ENCODE peak calls at places on chromosome X, in five cellular contexts. Z is upper lobe of left lung; L is CD8-positive, alpha-beta memory T cell; N is foreskin fibroblast; S is fibroblast of mammary gland. U is an unnamed sample.

GRCh38 chrX:30513284-30513683 is 64.3 kb downstream of the TASL start:
- DNase-seq in Z (no peak), L (no peak), N (no peak), S (peak), U (peak)

GRCh38 chrX:41561045-41561444 is 113.9 kb downstream of the NYX start:
- DNase-seq in Z (no peak), L (peak), N (peak), S (peak), U (peak)

GRCh38 chrX:12741416-12741815 is 49.8 kb upstream of the PRPS2 start:
- DNase-seq in Z (no peak), L (no peak), N (no peak), S (peak), U (no peak)

GRCh38 chrX:140274761-140275525 is 229.9 kb downstream of the SOX3 start:
- DNase-seq in Z (no peak), L (no peak), N (no peak), S (peak), U (peak)

GRCh38 chrX:122567911-122568310 is 616.2 kb upstream of the GRIA3 start:
- DNase-seq in Z (no peak), L (no peak), N (no peak), S (peak), U (no peak)

GRCh38 chrX:140157611-140158010 is 192.3 kb upstream of the CXorf66 start:
- DNase-seq in Z (no peak), L (no peak), N (no peak), S (peak), U (peak)

GRCh38 chrX:102840871-102841705 is 96.0 kb upstream of the RAB40AL start:
- DNase-seq in Z (no peak), L (no peak), N (no peak), S (peak), U (peak)

GRCh38 chrX:131763674-131764073 is 219.8 kb downstream of the OR13H1 start:
- DNase-seq in Z (no peak), L (no peak), N (no peak), S (peak), U (no peak)

GRCh38 chrX:77925764-77926163 is 15.3 kb downstream of the ATP7A start:
- DNase-seq in Z (no peak), L (no peak), N (no peak), S (no peak), U (no peak)

GRCh38 chrX:82087699-82088098 is 885.8 kb downstream of the SH3BGRL start:
- DNase-seq in Z (no peak), L (no peak), N (no peak), S (no peak), U (no peak)

GRCh38 chrX:15674514-15674898 is 9.9 kb upstream of the CLTRN start:
- DNase-seq in Z (no peak), L (peak), N (peak), S (peak), U (peak)

GRCh38 chrX:1464282-1465131 is 11.8 kb upstream of the ASMTL start:
- DNase-seq in Z (no peak), L (peak), N (no peak), S (no peak), U (no peak)

GRCh38 chrX:102712216-102712966 is at the start of gene GPRASP2:
- DNase-seq in Z (peak), L (no peak), N (peak), S (peak), U (no peak)

GRCh38 chrX:54063361-54063760 is 19.1 kb upstream of the PHF8 start:
- DNase-seq in Z (no peak), L (no peak), N (no peak), S (no peak), U (no peak)

GRCh38 chrX:112738347-112739033 is 58.8 kb upstream of the LHFPL1 start:
- DNase-seq in Z (no peak), L (no peak), N (no peak), S (peak), U (no peak)

GRCh38 chrX:47802589-47802988 is 34.1 kb upstream of the ZNF81 start:
- DNase-seq in Z (no peak), L (no peak), N (no peak), S (peak), U (peak)

GRCh38 chrX:20451936-20452335 is 185.2 kb upstream of the RPS6KA3 start:
- DNase-seq in Z (no peak), L (no peak), N (no peak), S (no peak), U (no peak)

GRCh38 chrX:38868941-38869378 is 67.7 kb downstream of the MID1IP1 start:
- DNase-seq in Z (no peak), L (no peak), N (peak), S (peak), U (peak)

GRCh38 chrX:128781506-128781905 is 729.3 kb upstream of the ACTRT1 start:
- DNase-seq in Z (no peak), L (no peak), N (no peak), S (no peak), U (no peak)

GRCh38 chrX:20547649-20548051 is 280.9 kb upstream of the RPS6KA3 start:
- DNase-seq in Z (no peak), L (no peak), N (no peak), S (peak), U (peak)

GRCh38 chrX:140164383-140164782 is 199.1 kb upstream of the CXorf66 start:
- DNase-seq in Z (no peak), L (no peak), N (no peak), S (no peak), U (no peak)

GRCh38 chrX:150913511-150913910 is 15.0 kb upstream of the CD99L2 start:
- DNase-seq in Z (no peak), L (no peak), N (peak), S (peak), U (peak)

DNA sequence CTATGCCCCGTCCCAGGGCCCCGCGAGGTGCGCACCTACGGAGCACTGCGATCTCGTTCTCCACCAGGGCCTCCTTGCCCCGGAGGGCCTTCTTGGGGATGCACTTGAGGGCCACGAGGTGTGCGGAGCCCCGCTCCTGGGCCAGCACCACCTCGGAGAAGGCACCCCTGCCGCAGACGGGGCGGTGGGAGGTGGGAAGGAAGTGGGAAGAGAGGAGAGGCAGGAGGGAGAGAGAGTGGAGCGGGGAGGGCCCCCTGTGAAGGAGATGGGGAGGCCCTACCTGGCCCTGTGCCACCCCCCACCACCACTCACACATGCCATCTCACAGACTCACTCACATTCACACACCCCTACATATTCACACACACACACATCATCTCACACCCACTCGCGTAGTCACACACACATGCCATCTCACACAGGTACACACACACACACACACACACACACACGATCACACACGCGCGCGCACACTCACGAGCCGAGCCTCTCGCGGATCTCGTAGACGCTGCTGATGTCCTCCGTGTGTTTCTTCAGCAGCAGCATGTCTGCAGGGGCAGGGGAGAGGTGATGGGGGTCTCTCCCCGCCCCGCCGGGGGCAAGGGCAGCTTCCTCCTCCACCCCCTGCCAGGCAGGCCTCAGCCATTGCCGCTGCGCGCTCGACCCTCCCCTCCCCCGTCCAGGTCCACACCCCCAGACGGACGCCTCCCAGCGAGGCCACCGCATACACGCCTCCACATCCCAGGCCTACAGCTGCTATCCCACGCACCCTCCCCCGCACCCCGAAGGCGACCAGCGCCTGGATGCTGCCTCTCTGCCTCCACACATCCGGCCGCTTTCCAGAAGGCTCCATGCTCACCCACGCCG is 849 bp downstream of the PNCK start:
- DNase-seq in Z (peak), L (no peak), N (no peak), S (no peak), U (no peak)
- H3K4me3 ChIP-seq in Z (no peak), L (no peak), N (no peak), S (no peak), U (no peak)

GRCh38 chrX:155874571-155875244 is 6.4 kb upstream of the VAMP7 start:
- DNase-seq in Z (peak), L (no peak), N (no peak), S (no peak), U (no peak)
- H3K4me3 ChIP-seq in Z (peak), L (no peak), N (peak), S (no peak), U (peak)

GRCh38 chrX:24694825-24695224 is 1.1 kb downstream of the POLA1 start:
- DNase-seq in Z (no peak), L (no peak), N (no peak), S (peak), U (peak)
- H3K4me3 ChIP-seq in Z (peak), L (no peak), N (peak), S (peak), U (peak)

DNA sequence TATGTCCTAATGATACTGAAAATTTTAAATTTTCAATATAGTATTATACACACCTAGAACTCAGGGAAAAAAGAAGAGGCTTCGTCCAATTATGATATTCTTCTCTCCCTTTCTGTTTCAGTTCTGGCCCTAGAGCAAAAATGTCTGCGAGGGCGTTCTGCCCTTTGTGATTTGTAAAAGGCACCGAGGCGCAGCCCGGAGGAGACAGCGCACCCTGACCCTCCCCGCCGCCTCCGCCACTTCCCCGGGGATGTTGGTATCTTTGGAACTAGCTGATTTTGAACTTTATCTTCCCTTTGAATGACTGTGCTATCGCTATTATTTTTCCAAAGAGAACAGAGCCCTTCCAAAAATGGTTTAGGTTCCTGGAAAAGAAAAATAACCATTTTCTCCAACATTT is 173.2 kb upstream of the FAM9B start:
- DNase-seq in Z (peak), L (no peak), N (no peak), S (peak), U (peak)
- H3K4me3 ChIP-seq in Z (no peak), L (no peak), N (no peak), S (no peak), U (no peak)

U was measured in fibroblast of pulmonary artery.